ENCODE peak calls at places on chromosomes 11 and 22, in ten cellular contexts. S is activated T-cell treated with anti-CD3 and anti-CD28 coated beads for 24 hours; L is GM06990; Y is HT1080; V is glutamatergic neuron; Z is NCI-H1048; X is activated CD4-positive, alpha-beta T cell treated with anti-CD3 and anti-CD28 coated beads for 48 hours; E is stimulated activated CD8-positive, alpha-beta memory T cell treated with anti-CD3 and anti-CD28 coated beads, Interleukin-15, amount 100 ng/mL, for 4 hours; D is IMR-90; G is COR-L47. P is an unnamed sample.

GRCh38 chr22:27853404-27853803 is 51.8 kb upstream of the MN1 start:
- DNase-seq in S (no peak), Y (no peak), L (no peak), D (peak), E (no peak), X (no peak), Z (no peak), V (no peak), G (no peak), P (peak)

GRCh38 chr22:45762545-45763235 is 91.1 kb downstream of the ATXN10 start:
- DNase-seq in V (no peak), Z (no peak), D (peak), X (no peak), Y (no peak), L (no peak), E (no peak), G (no peak), S (no peak), P (no peak)

GRCh38 chr22:19709063-19709769 is 5.1 kb upstream of the SEPTIN5 start:
- DNase-seq in E (no peak), V (peak), G (no peak), L (no peak), X (no peak), D (no peak), Z (no peak), Y (no peak), S (no peak), P (peak)

GRCh38 chr11:106137061-106137460 is 59.6 kb downstream of the AASDHPPT start:
- DNase-seq in L (no peak), E (no peak), V (no peak), G (no peak), D (no peak), S (no peak), Y (peak), Z (no peak), X (no peak), P (no peak)

GRCh38 chr11:11540157-11540556 is 81.6 kb downstream of the GALNT18 start:
- DNase-seq in X (no peak), V (no peak), Y (no peak), E (no peak), S (no peak), G (no peak), Z (no peak), D (no peak), L (no peak), P (no peak)

GRCh38 chr11:43969543-43969942 is 27.1 kb downstream of the C11orf96 start:
- DNase-seq in Y (no peak), E (no peak), X (no peak), V (no peak), L (no peak), G (no peak), S (no peak), Z (no peak), D (no peak), P (no peak)

GRCh38 chr11:93519179-93519578 is 24.0 kb downstream of the SMCO4 start:
- DNase-seq in G (peak), S (no peak), Z (no peak), D (no peak), E (no peak), X (no peak), L (no peak), V (no peak), Y (no peak), P (no peak)

GRCh38 chr11:14463623-14464022 is 36.0 kb downstream of the COPB1 start:
- DNase-seq in X (no peak), V (no peak), E (no peak), Y (no peak), Z (no peak), S (no peak), D (no peak), L (no peak), G (no peak), P (no peak)

GRCh38 chr22:50422961-50423815 is 51.6 kb downstream of the SBF1 start:
- DNase-seq in Y (no peak), X (no peak), L (no peak), G (no peak), Z (no peak), S (no peak), D (no peak), E (no peak), V (no peak), P (no peak)

GRCh38 chr11:125903753-125904659 is at the start of gene DDX25:
- DNase-seq in D (no peak), E (no peak), L (no peak), Z (no peak), X (peak), G (peak), V (peak), S (peak), Y (no peak), P (no peak)

GRCh38 chr11:47565340-47566165 is at the start of gene PTPMT1:
- DNase-seq in L (peak), Y (peak), S (peak), D (peak), E (no peak), V (peak), G (peak), X (peak), Z (peak), P (peak)

GRCh38 chr22:30305519-30305905 is 16.2 kb upstream of the CASTOR1 start:
- DNase-seq in V (no peak), E (no peak), L (peak), D (no peak), X (peak), S (no peak), Z (no peak), Y (no peak), G (no peak), P (peak)

GRCh38 chr11:63022422-63022821 is 6.8 kb upstream of the SLC22A8 start:
- DNase-seq in Z (no peak), Y (no peak), D (no peak), G (no peak), E (no peak), S (no peak), X (no peak), V (no peak), L (no peak), P (no peak)

GRCh38 chr22:27581688-27582087 is 219.9 kb downstream of the MN1 start:
- DNase-seq in E (no peak), G (no peak), S (no peak), V (no peak), D (peak), Y (no peak), X (no peak), L (no peak), Z (no peak), P (peak)

GRCh38 chr22:49632199-49633009 is 195.3 kb downstream of the BRD1 start:
- DNase-seq in E (no peak), G (peak), X (peak), S (no peak), D (peak), V (no peak), L (no peak), Z (no peak), Y (no peak), P (peak)

GRCh38 chr22:31346733-31347250 is 646 bp upstream of the PATZ1 start:
- DNase-seq in G (peak), D (peak), V (peak), E (no peak), L (peak), Z (no peak), S (peak), X (peak), Y (no peak), P (peak)

GRCh38 chr11:77542296-77542695 is 47.5 kb upstream of the AQP11 start:
- DNase-seq in X (no peak), L (no peak), V (no peak), S (no peak), Y (peak), Z (no peak), G (no peak), D (peak), E (no peak), P (no peak)

GRCh38 chr22:23212061-23213030 is 32.0 kb downstream of the BCR start:
- DNase-seq in S (no peak), Y (no peak), E (no peak), Z (no peak), V (no peak), D (no peak), X (no peak), L (no peak), G (peak), P (no peak)

GRCh38 chr11:77040889-77041288 is 6.7 kb downstream of the B3GNT6 start:
- DNase-seq in X (no peak), G (no peak), Z (no peak), V (no peak), D (no peak), E (no peak), S (no peak), L (no peak), Y (no peak), P (no peak)

GRCh38 chr22:48937032-48937639 is 890.5 kb downstream of the BRD1 start:
- DNase-seq in S (no peak), Y (no peak), L (no peak), V (no peak), Z (no peak), G (no peak), X (no peak), D (no peak), E (no peak), P (no peak)

GRCh38 chr11:93529707-93530467 is 13.3 kb downstream of the SMCO4 start:
- DNase-seq in V (no peak), D (peak), E (no peak), Z (no peak), L (no peak), X (no peak), Y (no peak), S (no peak), G (no peak), P (no peak)

GRCh38 chr22:38954414-38955043 is 2.9 kb upstream of the APOBEC3A start:
- DNase-seq in L (no peak), Y (no peak), E (no peak), V (no peak), X (peak), Z (no peak), G (no peak), S (no peak), D (no peak), P (no peak)

GRCh38 chr22:19986011-19986409 is 30.6 kb downstream of the ARVCF start:
- DNase-seq in V (no peak), D (no peak), Z (no peak), S (no peak), Y (no peak), L (no peak), E (no peak), X (no peak), G (no peak), P (no peak)

GRCh38 chr22:30206964-30207363 is 39.6 kb downstream of the LIF start:
- DNase-seq in V (no peak), X (no peak), G (no peak), L (no peak), Z (no peak), D (peak), E (no peak), Y (peak), S (no peak), P (peak)

GRCh38 chr11:118241191-118242098 is 10.7 kb downstream of the MPZL3 start:
- DNase-seq in E (peak), V (no peak), S (peak), G (no peak), Y (peak), Z (no peak), X (peak), L (peak), D (no peak), P (no peak)

GRCh38 chr11:61161190-61162091 is at the start of gene VPS37C:
- DNase-seq in X (peak), G (peak), Y (peak), V (peak), Z (peak), S (peak), E (peak), D (peak), L (peak), P (peak)

GRCh38 chr11:7548659-7549283 is 35.0 kb downstream of the PPFIBP2 start:
- DNase-seq in D (no peak), Y (no peak), S (no peak), Z (no peak), G (no peak), X (peak), V (no peak), E (no peak), L (peak), P (no peak)

GRCh38 chr22:43862074-43862881 is at the start of gene SULT4A1:
- DNase-seq in D (peak), L (no peak), X (no peak), G (peak), E (no peak), Z (no peak), Y (no peak), V (peak), S (no peak), P (no peak)

GRCh38 chr11:72058416-72059034 is 21.8 kb downstream of the NUMA1 start:
- DNase-seq in X (no peak), L (no peak), Z (no peak), G (no peak), S (no peak), V (no peak), E (no peak), Y (no peak), D (peak), P (peak)

P was measured in fibroblast of villous mesenchyme.